ENCODE peak calls at places on chromosomes 12 and 14, in ten cellular contexts. D is GDM1, H is HTR-8/SVneo, J is A673, T is T-helper 2 cell, E is mucosa of gallbladder, K is cardiac muscle cell, C is H4, P is breast epithelium, V is NCI-H1105 treated with DMSO at 0.1 percent for 48 hours. Y is an unnamed sample.

GRCh38 chr14:23359722-23360447 is 5.1 kb downstream of the EFS start:
- DNase-seq in K (no peak), D (no peak), C (no peak), P (no peak), E (no peak), J (no peak), T (no peak), H (no peak), V (no peak), Y (no peak)

GRCh38 chr12:131098178-131098981 is 144.7 kb downstream of the ADGRD1 start:
- DNase-seq in E (no peak), H (no peak), D (no peak), J (no peak), T (no peak), K (no peak), C (no peak), P (peak; percentile 48), V (no peak), Y (no peak)

GRCh38 chr14:53470351-53471043 is 317.4 kb upstream of the DDHD1 start:
- DNase-seq in V (no peak), K (peak; percentile 12), E (peak; percentile 32), H (no peak), P (no peak), C (no peak), T (no peak), D (no peak), J (no peak), Y (peak; percentile 65)

GRCh38 chr14:53330441-53330840 is 177.3 kb upstream of the DDHD1 start:
- DNase-seq in P (no peak), K (no peak), V (peak; percentile 73), C (no peak), D (no peak), H (no peak), E (no peak), T (no peak), J (no peak), Y (no peak)

GRCh38 chr14:89473979-89474378 is 56.9 kb upstream of the FOXN3 start:
- DNase-seq in T (no peak), V (no peak), D (no peak), K (no peak), J (no peak), P (no peak), H (no peak), E (no peak), C (no peak), Y (peak; percentile 14)

GRCh38 chr14:42140831-42141279 is 534.2 kb downstream of the LRFN5 start:
- DNase-seq in D (no peak), C (peak; percentile 2), E (no peak), V (no peak), P (no peak), T (no peak), K (peak; percentile 4), J (no peak), H (peak; percentile 3), Y (peak; percentile 44)

GRCh38 chr12:96219700-96220206 is 25.6 kb downstream of the ELK3 start:
- DNase-seq in T (no peak), H (peak; percentile 94), D (no peak), J (no peak), K (peak; percentile 88), E (no peak), P (no peak), V (peak; percentile 51), C (peak; percentile 90), Y (peak; percentile 96)

GRCh38 chr12:108594-108993 is 42.0 kb downstream of the IQSEC3 start:
- DNase-seq in D (no peak), T (no peak), K (no peak), V (peak; percentile 51), E (peak; percentile 26), H (no peak), P (no peak), C (no peak), J (no peak), Y (no peak)

GRCh38 chr14:88667555-88668273 is 104.9 kb downstream of the ZC3H14 start:
- DNase-seq in T (peak; percentile 75), D (peak; percentile 32), V (peak; percentile 87), C (peak; percentile 70), H (peak; percentile 60), K (peak; percentile 88), P (no peak), E (peak; percentile 54), J (peak; percentile 78), Y (peak; percentile 81)

GRCh38 chr12:47954467-47955045 is 8.8 kb upstream of the TMEM106C start:
- DNase-seq in V (no peak), H (no peak), C (no peak), D (no peak), J (no peak), T (no peak), E (no peak), P (peak; percentile 2), K (no peak), Y (no peak)

GRCh38 chr12:121145221-121145620 is 12.5 kb downstream of the P2RX7 start:
- DNase-seq in P (no peak), E (no peak), K (peak; percentile 35), C (peak; percentile 41), J (no peak), H (no peak), T (peak; percentile 52), V (no peak), D (no peak), Y (no peak)

GRCh38 chr12:1332327-1332726 is 262.1 kb downstream of the FBXL14 start:
- DNase-seq in P (no peak), D (no peak), T (no peak), V (no peak), K (no peak), C (no peak), J (no peak), E (peak; percentile 85), H (no peak), Y (no peak)

GRCh38 chr12:9066755-9067433 is 48.8 kb downstream of the A2M start:
- DNase-seq in C (no peak), J (no peak), K (no peak), D (no peak), E (no peak), V (no peak), H (no peak), P (no peak), T (no peak), Y (no peak)

GRCh38 chr12:24996820-24997219 is 47.9 kb upstream of the BCAT1 start:
- DNase-seq in E (no peak), P (no peak), D (no peak), T (peak; percentile 27), V (no peak), J (no peak), C (no peak), K (no peak), H (no peak), Y (no peak)

GRCh38 chr12:29992366-29992765 is 208.6 kb upstream of the TMTC1 start:
- DNase-seq in K (no peak), H (no peak), T (no peak), E (no peak), D (no peak), C (no peak), J (no peak), P (no peak), V (no peak), Y (no peak)

GRCh38 chr12:40907115-40907521 is 214.9 kb downstream of the CNTN1 start:
- DNase-seq in D (no peak), V (no peak), H (no peak), K (no peak), E (no peak), T (peak; percentile 38), C (peak; percentile 66), J (no peak), P (no peak), Y (no peak)

GRCh38 chr12:50221228-50222008 is 54.2 kb upstream of the CERS5 start:
- DNase-seq in T (peak; percentile 63), H (no peak), E (no peak), D (peak; percentile 12), K (peak; percentile 93), P (no peak), C (peak; percentile 81), J (peak; percentile 94), V (peak; percentile 50), Y (peak; percentile 97)

GRCh38 chr14:87999282-87999681 is 5.7 kb upstream of the GPR65 start:
- DNase-seq in T (no peak), H (no peak), E (no peak), K (no peak), P (no peak), C (no peak), J (no peak), D (peak; percentile 61), V (no peak), Y (no peak)

Y was measured in AG10803.